ENCODE peak calls at places on chromosomes 6 and 20, in ten cellular contexts. W is caudate nucleus; U is activated T-cell treated with anti-CD3 and anti-CD28 coated beads for 24 hours; A is thoracic aorta; N is hippocampal formation; R is stimulated activated naive CD4-positive, alpha-beta T cell; Z is CD4-positive, alpha-beta T cell; F is stimulated activated CD8-positive, alpha-beta memory T cell treated with anti-CD3 and anti-CD28 coated beads, Interleukin-2, amount 100 ng/mL, for 1 hour; T is RCC 7860; K is ovary. B is an unnamed sample.

GRCh38 chr20:52294106-52294628 is 102.6 kb upstream of the ZFP64 start:
- DNase-seq in A (no peak), W (no peak), R (no peak), F (no peak), Z (no peak), U (no peak), N (no peak), K (no peak), T (no peak), B (no peak)

GRCh38 chr6:151958332-151958731 is 150.8 kb downstream of the ESR1 start:
- DNase-seq in T (peak; percentile 66), A (no peak), Z (no peak), F (no peak), N (no peak), R (no peak), K (no peak), U (no peak), W (no peak), B (no peak)

GRCh38 chr6:131949909-131950766 is 1.0 kb downstream of the CCN2 start:
- DNase-seq in W (peak; percentile 31), K (peak; percentile 85), Z (no peak), A (peak; percentile 27), T (peak; percentile 82), U (no peak), R (no peak), N (peak; percentile 58), F (no peak), B (peak; percentile 84)

GRCh38 chr6:6001443-6001842 is 5.3 kb downstream of the NRN1 start:
- DNase-seq in U (no peak), A (no peak), K (no peak), Z (no peak), R (no peak), W (no peak), N (no peak), F (no peak), T (no peak), B (no peak)

GRCh38 chr6:170238741-170239565 is 51.9 kb downstream of the DLL1 start:
- DNase-seq in A (no peak), W (no peak), R (no peak), K (peak; percentile 73), U (no peak), F (no peak), Z (no peak), N (no peak), T (no peak), B (no peak)

GRCh38 chr6:146297815-146298214 is 245.8 kb upstream of the RAB32 start:
- DNase-seq in U (no peak), A (no peak), W (no peak), K (no peak), N (no peak), T (no peak), R (no peak), F (no peak), Z (no peak), B (no peak)

GRCh38 chr6:129104131-129104530 is 221.2 kb downstream of the LAMA2 start:
- DNase-seq in R (no peak), A (no peak), T (no peak), N (no peak), U (no peak), F (no peak), K (no peak), Z (no peak), W (no peak), B (no peak)

GRCh38 chr6:100504786-100505737 is 40.3 kb upstream of the SIM1 start:
- DNase-seq in A (peak; percentile 20), W (no peak), F (no peak), T (peak; percentile 74), N (no peak), K (no peak), R (no peak), U (no peak), Z (no peak), B (no peak)

GRCh38 chr6:17484201-17484606 is 90.8 kb downstream of the CAP2 start:
- DNase-seq in A (no peak), U (no peak), F (no peak), Z (no peak), W (no peak), K (no peak), R (no peak), N (no peak), T (no peak), B (no peak)

GRCh38 chr6:53635322-53635721 is 30.2 kb downstream of the KLHL31 start:
- DNase-seq in T (no peak), F (no peak), Z (no peak), N (no peak), U (no peak), W (peak; percentile 71), A (no peak), K (no peak), R (no peak), B (no peak)

GRCh38 chr6:36404164-36404563 is 16.7 kb upstream of the ETV7 start:
- DNase-seq in W (no peak), Z (no peak), N (no peak), A (no peak), R (no peak), U (no peak), T (no peak), K (no peak), F (no peak), B (no peak)

GRCh38 chr6:43724914-43725642 is 37.5 kb upstream of the MRPS18A start:
- DNase-seq in N (no peak), Z (peak; percentile 30), W (no peak), K (peak; percentile 75), A (no peak), T (peak; percentile 84), F (peak; percentile 16), R (peak; percentile 69), U (peak; percentile 63), B (peak; percentile 90)

GRCh38 chr20:44050925-44051660 is 135.9 kb downstream of the JPH2 start:
- DNase-seq in T (no peak), R (no peak), W (no peak), U (no peak), F (no peak), N (no peak), K (peak; percentile 12), Z (no peak), A (no peak), B (no peak)

GRCh38 chr6:110140650-110141049 is 38.8 kb downstream of the WASF1 start:
- DNase-seq in F (no peak), N (no peak), A (no peak), T (peak; percentile 50), Z (no peak), R (no peak), U (no peak), K (no peak), W (no peak), B (no peak)

GRCh38 chr20:1308067-1308701 is 20.8 kb downstream of the SDCBP2 start:
- DNase-seq in T (no peak), A (no peak), U (no peak), N (no peak), W (no peak), Z (no peak), K (no peak), F (no peak), R (no peak), B (no peak)

GRCh38 chr6:111646942-111647341 is 41.3 kb upstream of the TRAF3IP2 start:
- DNase-seq in R (no peak), A (no peak), K (peak; percentile 60), Z (no peak), W (no peak), T (no peak), F (no peak), N (no peak), U (no peak), B (no peak)

GRCh38 chr20:48826064-48826463 is 1.7 kb downstream of the PREX1 start:
- DNase-seq in K (no peak), A (no peak), N (no peak), T (no peak), Z (no peak), R (no peak), W (no peak), U (no peak), F (no peak), B (no peak)

GRCh38 chr6:136520520-136520919 is 29.7 kb downstream of the MAP7 start:
- DNase-seq in Z (no peak), A (no peak), W (no peak), R (no peak), T (no peak), F (no peak), U (no peak), K (no peak), N (no peak), B (no peak)

GRCh38 chr20:46025376-46025783 is 3.6 kb upstream of the SLC12A5 start:
- DNase-seq in A (no peak), U (no peak), K (no peak), F (no peak), Z (no peak), W (no peak), N (no peak), R (no peak), T (no peak), B (no peak)

GRCh38 chr6:167827062-167827587 is 414 bp downstream of the AFDN start:
- DNase-seq in A (no peak), N (no peak), T (no peak), W (no peak), Z (no peak), F (no peak), K (peak; percentile 72), U (no peak), R (no peak), B (peak; percentile 58)

GRCh38 chr6:107493158-107494057 is 3.5 kb downstream of the SOBP start:
- DNase-seq in N (peak; percentile 33), U (no peak), Z (no peak), K (no peak), R (no peak), W (peak; percentile 12), F (no peak), A (no peak), T (no peak), B (no peak)

GRCh38 chr6:15405111-15405510 is 159.2 kb downstream of the JARID2 start:
- DNase-seq in U (no peak), T (no peak), R (no peak), W (peak; percentile 21), K (no peak), N (no peak), A (no peak), Z (no peak), F (no peak), B (no peak)

B was measured in left colon.